ENCODE peak calls at places on chromosome 4, in four cellular contexts. J is NCI-H69, E is GM04504, Y is adrenal gland. N is an unnamed sample.

GRCh38 chr4:7430368-7430964 is 4.3 kb downstream of the PSAPL1 start:
- DNase-seq in J (no peak), E (no peak), Y (no peak), N (no peak)

GRCh38 chr4:147371661-147372060 is 109.2 kb upstream of the EDNRA start:
- DNase-seq in J (no peak), E (no peak), Y (no peak), N (no peak)

GRCh38 chr4:102723511-102723910 is 37.3 kb downstream of the MANBA start:
- DNase-seq in J (peak), E (no peak), Y (no peak), N (no peak)

GRCh38 chr4:152957437-152958185 is 21.5 kb downstream of the FHDC1 start:
- DNase-seq in J (no peak), E (no peak), Y (no peak), N (no peak)

GRCh38 chr4:12555011-12555410 is 929.1 kb downstream of the RAB28 start:
- DNase-seq in J (no peak), E (no peak), Y (no peak), N (no peak)

GRCh38 chr4:113223001-113223400 is 173.5 kb downstream of the ANK2 start:
- DNase-seq in J (no peak), E (peak), Y (no peak), N (no peak)

GRCh38 chr4:108007984-108008383 is 18.3 kb downstream of the HADH start:
- DNase-seq in J (no peak), E (no peak), Y (peak), N (no peak)

GRCh38 chr4:43732829-43733426 is 715.7 kb downstream of the KCTD8 start:
- DNase-seq in J (no peak), E (no peak), Y (no peak), N (no peak)

GRCh38 chr4:150583287-150584197 is 1.6 kb downstream of the MAB21L2 start:
- DNase-seq in J (no peak), E (no peak), Y (peak), N (peak)

N was measured in hepatic stellate cell.